ENCODE peak calls at places on chromosomes 1 and 21, in seven cellular contexts. U is AG04450, V is upper lobe of left lung, Z is neural progenitor cell, W is heart left ventricle, T is coronary artery, O is HFF-Myc. X is an unnamed sample.

GRCh38 chr1:147515046-147515869 is 26.0 kb upstream of the BCL9 start:
- DNase-seq in U (no peak), W (no peak), Z (no peak), V (no peak), T (no peak), O (peak; percentile 50), X (peak; percentile 41)

GRCh38 chr1:93016171-93016570 is 54.9 kb upstream of the DIPK1A start:
- DNase-seq in W (no peak), Z (peak; percentile 44), V (no peak), T (no peak), U (no peak), O (no peak), X (peak; percentile 31)

GRCh38 chr1:113390871-113391642 is 742 bp downstream of the MAGI3 start:
- DNase-seq in W (peak; percentile 47), T (peak; percentile 80), V (peak; percentile 91), O (no peak), U (no peak), Z (peak; percentile 61), X (no peak)

GRCh38 chr1:201408176-201408814 is 9.2 kb upstream of the LAD1 start:
- DNase-seq in U (peak; percentile 43), W (peak; percentile 82), O (peak; percentile 42), V (no peak), T (no peak), Z (peak; percentile 85), X (peak; percentile 70)

GRCh38 chr1:175503538-175503937 is 239.9 kb downstream of the TNR start:
- DNase-seq in T (no peak), Z (no peak), O (no peak), U (no peak), W (no peak), V (no peak), X (no peak)

GRCh38 chr1:153542956-153543737 is 2.4 kb upstream of the S100A5 start:
- DNase-seq in W (no peak), T (no peak), V (no peak), U (no peak), Z (no peak), O (no peak), X (no peak)

GRCh38 chr1:151565500-151566189 is 25.5 kb downstream of the TUFT1 start:
- DNase-seq in Z (no peak), O (no peak), W (no peak), T (no peak), V (no peak), U (no peak), X (no peak)

GRCh38 chr1:170520601-170521000 is 11.4 kb upstream of the GORAB start:
- DNase-seq in T (no peak), W (no peak), V (no peak), U (no peak), Z (no peak), O (no peak), X (peak; percentile 30)

GRCh38 chr1:111334169-111334568 is 43.5 kb downstream of the CHIA start:
- DNase-seq in Z (peak; percentile 64), U (peak; percentile 11), V (no peak), O (peak; percentile 10), W (no peak), T (no peak), X (peak; percentile 75)

GRCh38 chr21:46208761-46209721 is 19.5 kb downstream of the LSS start:
- DNase-seq in O (no peak), V (peak; percentile 75), W (no peak), T (no peak), Z (no peak), U (no peak), X (no peak)

GRCh38 chr1:150498342-150498741 is 9.6 kb upstream of the ECM1 start:
- DNase-seq in V (no peak), Z (no peak), W (no peak), O (no peak), U (no peak), T (no peak), X (no peak)

GRCh38 chr21:37237764-37238163 is 29.4 kb downstream of the VPS26C start:
- DNase-seq in W (no peak), U (no peak), T (no peak), Z (no peak), V (no peak), O (no peak), X (no peak)

GRCh38 chr1:66446261-66447001 is 87.5 kb upstream of the SGIP1 start:
- DNase-seq in W (peak; percentile 22), O (peak; percentile 56), U (no peak), Z (peak; percentile 76), V (no peak), T (no peak), X (peak; percentile 88)

GRCh38 chr1:1175221-1176062 is 1.8 kb downstream of the TTLL10 start:
- DNase-seq in O (no peak), V (peak; percentile 61), U (no peak), Z (no peak), W (no peak), T (no peak), X (no peak)

GRCh38 chr1:65431111-65431705 is 10.7 kb downstream of the LEPR start:
- DNase-seq in W (no peak), O (no peak), T (no peak), Z (peak; percentile 44), V (no peak), U (no peak), X (peak; percentile 76)

DNA sequence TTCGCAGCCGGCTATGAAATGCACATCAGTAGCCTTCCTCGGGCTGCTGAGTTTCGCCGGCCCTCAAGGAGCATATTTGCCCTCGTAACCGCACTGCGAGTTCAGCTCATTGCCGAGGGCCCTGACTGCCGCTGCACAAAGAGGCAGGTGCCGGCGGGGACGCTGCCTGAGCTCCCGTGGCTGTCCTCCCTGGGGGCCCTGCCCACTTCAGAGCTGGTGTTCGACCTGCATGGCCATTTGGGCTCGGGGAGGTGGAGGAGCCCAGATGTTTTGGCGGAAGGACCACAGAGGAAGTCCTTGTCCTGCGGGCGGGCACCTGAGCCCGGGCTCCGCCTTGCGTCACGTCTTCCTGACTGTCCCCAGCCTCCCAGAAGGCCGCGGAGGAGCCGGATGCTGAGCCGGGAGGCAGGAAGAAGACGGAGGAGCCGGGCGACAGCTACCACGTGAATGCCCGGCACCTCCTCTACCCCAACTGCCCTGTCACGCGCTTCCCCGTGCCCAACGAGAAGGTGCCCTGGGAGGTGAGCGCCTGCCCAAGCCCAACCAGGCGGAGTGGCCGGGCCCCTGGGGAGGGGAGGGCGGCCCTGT is 29.9 kb upstream of the LRRC3 start:
- DNase-seq in Z (no peak), U (no peak), V (peak; percentile 68), W (peak; percentile 22), T (no peak), O (no peak), X (no peak)
- H3K4me3 ChIP-seq in Z (no peak overlapping the region), U (no peak overlapping the region), V (no peak overlapping the region), W (peak overlapping the region; percentile 12), T (no peak overlapping the region), O (no peak overlapping the region), X (no peak overlapping the region)

GRCh38 chr1:209983953-209984352 is 45.9 kb downstream of the SYT14 start:
- DNase-seq in Z (no peak), W (no peak), U (no peak), V (no peak), O (no peak), T (no peak), X (no peak)

GRCh38 chr1:209985002-209985401 is 47.0 kb downstream of the SYT14 start:
- DNase-seq in O (no peak), U (no peak), Z (no peak), V (no peak), T (no peak), W (no peak), X (no peak)

GRCh38 chr1:209988706-209989105 is 50.7 kb downstream of the SYT14 start:
- DNase-seq in U (no peak), Z (no peak), O (no peak), V (no peak), T (no peak), W (no peak), X (peak; percentile 13)

GRCh38 chr1:209993061-209993830 is 55.2 kb downstream of the SYT14 start:
- DNase-seq in U (no peak), O (no peak), Z (no peak), V (no peak), T (no peak), W (no peak), X (no peak)

GRCh38 chr1:209989525-209989924 is 51.5 kb downstream of the SYT14 start:
- DNase-seq in V (no peak), W (no peak), U (no peak), O (no peak), Z (no peak), T (no peak), X (peak; percentile 55)
- TF ChIP-seq CTCF in V (no peak), W (no peak), U (peak; percentile 27), O (no peak), Z (peak; percentile 35), T (no peak), X (no peak)

DNA sequence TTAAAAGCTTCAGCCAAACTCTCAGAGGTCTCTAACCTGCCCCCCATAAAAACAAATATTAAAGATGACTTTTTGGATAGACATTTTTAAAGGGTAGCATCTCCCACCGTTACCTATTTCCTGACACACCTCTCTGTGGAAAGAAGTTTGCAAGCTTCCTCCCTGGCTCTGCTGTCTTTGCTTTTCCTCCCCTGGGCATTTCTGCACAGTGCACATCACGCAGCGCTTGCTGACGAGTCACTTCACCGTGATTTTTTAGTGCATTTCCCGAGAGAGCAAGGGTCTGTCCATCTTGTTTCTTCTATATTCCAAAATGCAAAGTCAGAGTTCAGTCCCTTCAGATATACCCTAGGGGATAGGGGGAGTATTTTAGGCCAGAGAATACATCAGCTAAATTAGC is 22.1 kb downstream of the SMYD2 start:
- DNase-seq in Z (no peak), V (no peak), O (no peak), T (no peak), W (no peak), U (no peak), X (peak; percentile 12)
- H3K4me3 ChIP-seq in Z (no peak overlapping the region), V (no peak overlapping the region), O (no peak overlapping the region), T (peak overlapping the region; percentile 57), W (no peak overlapping the region), U (peak overlapping the region; percentile 41), X (peak overlapping the region; percentile 56)

GRCh38 chr1:109873278-109874175 is 37.1 kb upstream of the CSF1 start:
- DNase-seq in O (peak; percentile 30), T (peak; percentile 21), V (no peak), W (no peak), U (no peak), Z (no peak), X (peak; percentile 82)
- TF ChIP-seq CTCF in O (no peak), T (no peak), V (no peak), W (no peak), U (no peak), Z (no peak), X (no peak)

GRCh38 chr1:114668373-114668772 is 1.5 kb downstream of the DENND2C start:
- DNase-seq in W (no peak), U (no peak), T (no peak), V (no peak), Z (no peak), O (no peak), X (no peak)
- H3K4me3 ChIP-seq in W (no peak overlapping the region), U (no peak overlapping the region), T (no peak overlapping the region), V (no peak overlapping the region), Z (no peak overlapping the region), O (no peak overlapping the region), X (no peak overlapping the region)

GRCh38 chr1:56824956-56825355 is 5.8 kb upstream of the FYB2 start:
- DNase-seq in O (no peak), Z (no peak), V (no peak), U (no peak), T (no peak), W (no peak), X (no peak)
- TF ChIP-seq CTCF in O (no peak), Z (no peak), V (no peak), U (no peak), T (no peak), W (no peak), X (no peak)

X was measured in fibroblast of the aortic adventitia.